ENCODE peak calls at places on chromosomes 12 and 14, in four cellular contexts. One of them, this sample, is unnamed.

GRCh38 chr12:56670836-56671235 is 17.2 kb downstream of the PTGES3 start:
- DNase-seq in mammary epithelial cell: no peak
- DNase-seq in WERI-Rb-1: no peak
- DNase-seq in right atrium auricular region: no peak
- DNase-seq in this sample: no peak

GRCh38 chr12:27333311-27334009 is 824 bp downstream of the BMAL2 start:
- DNase-seq in right atrium auricular region: no peak
- DNase-seq in mammary epithelial cell: peak; percentile 68
- DNase-seq in WERI-Rb-1: peak; percentile 34
- DNase-seq in this sample: no peak

GRCh38 chr14:87153391-87153790 is 839.6 kb downstream of the GALC start:
- DNase-seq in WERI-Rb-1: no peak
- DNase-seq in right atrium auricular region: no peak
- DNase-seq in mammary epithelial cell: no peak
- DNase-seq in this sample: no peak

GRCh38 chr12:39372929-39373328 is 70.0 kb downstream of the KIF21A start:
- DNase-seq in right atrium auricular region: no peak
- DNase-seq in mammary epithelial cell: peak; percentile 36
- DNase-seq in WERI-Rb-1: no peak
- DNase-seq in this sample: no peak

GRCh38 chr14:95294834-95295599 is 24.7 kb downstream of the CLMN start:
- DNase-seq in right atrium auricular region: no peak
- DNase-seq in mammary epithelial cell: peak; percentile 84
- DNase-seq in WERI-Rb-1: no peak
- DNase-seq in this sample: no peak

GRCh38 chr14:58607131-58607531 is 30.6 kb upstream of the DACT1 start:
- DNase-seq in WERI-Rb-1: no peak
- DNase-seq in right atrium auricular region: no peak
- DNase-seq in mammary epithelial cell: no peak
- DNase-seq in this sample: no peak

GRCh38 chr14:35385042-35385839 is 19.3 kb downstream of the NFKBIA start:
- DNase-seq in right atrium auricular region: peak; percentile 88
- DNase-seq in mammary epithelial cell: peak; percentile 42
- DNase-seq in WERI-Rb-1: peak; percentile 45
- DNase-seq in this sample: peak; percentile 79

GRCh38 chr12:92942905-92943304 is 13.8 kb upstream of the EEA1 start:
- DNase-seq in WERI-Rb-1: no peak
- DNase-seq in mammary epithelial cell: peak; percentile 44
- DNase-seq in right atrium auricular region: no peak
- DNase-seq in this sample: no peak

GRCh38 chr12:61757831-61758505 is 502.2 kb upstream of the USP15 start:
- DNase-seq in mammary epithelial cell: peak; percentile 11
- DNase-seq in WERI-Rb-1: no peak
- DNase-seq in right atrium auricular region: no peak
- DNase-seq in this sample: no peak

GRCh38 chr14:22472935-22473854 is 115.8 kb downstream of the DAD1 start:
- DNase-seq in right atrium auricular region: no peak
- DNase-seq in mammary epithelial cell: peak; percentile 39
- DNase-seq in WERI-Rb-1: peak; percentile 24
- DNase-seq in this sample: peak; percentile 32

GRCh38 chr12:113854385-113855136 is 111.6 kb downstream of the RBM19 start:
- DNase-seq in right atrium auricular region: no peak
- DNase-seq in WERI-Rb-1: no peak
- DNase-seq in mammary epithelial cell: no peak
- DNase-seq in this sample: no peak

GRCh38 chr12:83040339-83040738 is 353.6 kb downstream of the TMTC2 start:
- DNase-seq in right atrium auricular region: no peak
- DNase-seq in mammary epithelial cell: no peak
- DNase-seq in WERI-Rb-1: no peak
- DNase-seq in this sample: no peak

GRCh38 chr14:77219591-77219990 is 38.0 kb downstream of the TMEM63C start:
- DNase-seq in right atrium auricular region: no peak
- DNase-seq in WERI-Rb-1: no peak
- DNase-seq in mammary epithelial cell: no peak
- DNase-seq in this sample: no peak

GRCh38 chr12:39173689-39174088 is 268.3 kb upstream of the CPNE8 start:
- DNase-seq in mammary epithelial cell: peak; percentile 8
- DNase-seq in WERI-Rb-1: no peak
- DNase-seq in right atrium auricular region: no peak
- DNase-seq in this sample: no peak

GRCh38 chr14:81427348-81428058 is 27.4 kb upstream of the STON2 start:
- DNase-seq in right atrium auricular region: no peak
- DNase-seq in WERI-Rb-1: no peak
- DNase-seq in mammary epithelial cell: peak; percentile 11
- DNase-seq in this sample: no peak

GRCh38 chr12:119901670-119902069 is 24.6 kb upstream of the CIT start:
- DNase-seq in right atrium auricular region: no peak
- DNase-seq in WERI-Rb-1: no peak
- DNase-seq in mammary epithelial cell: no peak
- DNase-seq in this sample: no peak

GRCh38 chr12:11746024-11746771 is 96.7 kb downstream of the ETV6 start:
- DNase-seq in right atrium auricular region: no peak
- DNase-seq in WERI-Rb-1: no peak
- DNase-seq in mammary epithelial cell: peak; percentile 99
- DNase-seq in this sample: no peak

GRCh38 chr12:11743748-11744147 is 94.3 kb downstream of the ETV6 start:
- DNase-seq in right atrium auricular region: no peak
- DNase-seq in mammary epithelial cell: peak; percentile 55
- DNase-seq in WERI-Rb-1: no peak
- DNase-seq in this sample: no peak

GRCh38 chr12:11746940-11747716 is 97.7 kb downstream of the ETV6 start:
- DNase-seq in right atrium auricular region: no peak
- DNase-seq in mammary epithelial cell: no peak
- DNase-seq in WERI-Rb-1: no peak
- DNase-seq in this sample: no peak

GRCh38 chr12:11743333-11743732 is 93.9 kb downstream of the ETV6 start:
- DNase-seq in mammary epithelial cell: no peak
- DNase-seq in right atrium auricular region: no peak
- DNase-seq in WERI-Rb-1: no peak
- DNase-seq in this sample: no peak

DNA sequence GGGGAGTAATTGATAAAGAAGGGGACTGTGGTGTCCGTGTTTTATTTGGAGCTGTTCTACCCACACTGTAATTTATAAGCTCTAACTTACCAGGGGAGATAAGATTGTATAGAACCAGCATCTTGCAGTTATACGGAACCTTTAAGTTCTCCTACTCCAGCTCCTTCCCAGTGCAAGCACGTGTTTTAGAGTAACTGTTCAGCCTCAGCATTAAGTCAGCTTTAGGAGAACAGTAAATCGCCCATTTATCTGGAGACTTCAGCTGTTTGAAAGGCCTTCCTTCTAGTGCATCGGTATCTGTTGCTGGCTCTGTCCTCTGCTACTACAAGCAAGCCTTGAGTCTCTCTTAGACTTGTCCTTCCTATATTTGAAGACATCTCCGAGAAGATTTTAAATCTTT is 95.6 kb downstream of the ETV6 start:
- DNase-seq in mammary epithelial cell: no peak
- DNase-seq in right atrium auricular region: no peak
- DNase-seq in WERI-Rb-1: no peak
- DNase-seq in this sample: no peak
- H3K27ac ChIP-seq in mammary epithelial cell: peak overlapping the region; percentile 72
- H3K27ac ChIP-seq in right atrium auricular region: no peak overlapping the region
- H3K27ac ChIP-seq in WERI-Rb-1: no peak overlapping the region
- H3K27ac ChIP-seq in this sample: no peak overlapping the region

DNA sequence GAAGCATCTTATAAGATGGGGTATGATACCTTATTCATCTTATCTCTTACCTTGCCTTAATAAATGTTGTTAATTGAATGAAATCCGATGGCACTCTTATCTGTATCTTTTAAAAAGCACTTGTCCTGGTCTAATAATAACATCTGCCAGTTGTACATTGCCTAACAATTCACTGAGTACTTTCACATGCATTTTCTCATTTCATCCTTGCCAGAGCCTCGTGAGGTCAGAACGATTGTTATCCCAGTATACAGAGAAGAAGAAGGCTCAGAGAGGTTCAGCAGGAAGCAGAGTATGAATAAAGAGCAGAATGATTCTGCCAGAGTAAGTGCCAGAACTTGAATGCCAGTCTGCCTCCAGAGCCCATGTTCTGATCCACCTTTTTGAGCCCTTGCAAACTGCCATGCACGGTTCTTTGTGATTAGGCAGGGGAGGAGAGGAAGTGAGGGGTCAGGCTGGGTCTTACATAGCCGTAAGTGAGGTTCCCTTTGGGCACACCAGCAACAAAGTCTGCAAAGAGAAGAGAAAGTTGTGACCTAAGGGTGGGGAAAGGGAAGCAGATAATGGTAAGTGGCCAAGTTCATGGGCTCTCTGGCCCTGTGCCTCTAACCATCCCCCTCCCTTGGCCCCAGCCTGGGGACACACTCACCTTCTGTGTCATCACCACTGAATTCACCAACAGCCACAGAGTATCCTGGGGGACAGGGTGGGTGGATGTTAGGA is 11.7 kb downstream of the ITGA5 start:
- DNase-seq in mammary epithelial cell: no peak
- DNase-seq in WERI-Rb-1: no peak
- DNase-seq in right atrium auricular region: no peak
- DNase-seq in this sample: no peak
- H3K27ac ChIP-seq in mammary epithelial cell: no peak overlapping the region
- H3K27ac ChIP-seq in WERI-Rb-1: no peak overlapping the region
- H3K27ac ChIP-seq in right atrium auricular region: peak overlapping the region; percentile 69
- H3K27ac ChIP-seq in this sample: no peak overlapping the region

GRCh38 chr14:63524537-63525155 is 18.5 kb downstream of the PPP2R5E start:
- DNase-seq in WERI-Rb-1: no peak
- DNase-seq in mammary epithelial cell: no peak
- DNase-seq in right atrium auricular region: no peak
- DNase-seq in this sample: no peak
- H3K27ac ChIP-seq in WERI-Rb-1: no peak overlapping the region
- H3K27ac ChIP-seq in mammary epithelial cell: no peak overlapping the region
- H3K27ac ChIP-seq in right atrium auricular region: no peak overlapping the region
- H3K27ac ChIP-seq in this sample: no peak overlapping the region

GRCh38 chr12:53059434-53060063 is 9.7 kb downstream of the TNS2 start:
- DNase-seq in WERI-Rb-1: no peak
- DNase-seq in right atrium auricular region: no peak
- DNase-seq in mammary epithelial cell: no peak
- DNase-seq in this sample: no peak
- H3K27ac ChIP-seq in WERI-Rb-1: no peak overlapping the region
- H3K27ac ChIP-seq in right atrium auricular region: no peak overlapping the region
- H3K27ac ChIP-seq in mammary epithelial cell: no peak overlapping the region
- H3K27ac ChIP-seq in this sample: no peak overlapping the region